ENCODE peak calls at places on chromosomes 2 and 18, in four cellular contexts. N is astrocyte of the spinal cord; F is tibial artery; G is CD8-positive, alpha-beta T cell. A is an unnamed sample.

GRCh38 chr2:239792649-239793010 is 232.5 kb downstream of the NDUFA10 start:
- DNase-seq in F (peak), N (no peak), G (no peak), A (no peak)

GRCh38 chr18:45050712-45051639 is 370.3 kb downstream of the SETBP1 start:
- DNase-seq in G (no peak), N (peak), F (no peak), A (peak)

GRCh38 chr18:48879008-48879431 is 71.7 kb downstream of the SMAD7 start:
- DNase-seq in G (no peak), N (no peak), F (no peak), A (peak)

GRCh38 chr2:14633031-14633430 is 514 bp downstream of the LRATD1 start:
- DNase-seq in G (no peak), N (no peak), F (no peak), A (peak)

GRCh38 chr2:2765176-2765800 is 434.2 kb upstream of the MYT1L start:
- DNase-seq in N (no peak), F (no peak), G (no peak), A (no peak)

GRCh38 chr2:73890301-73891092 is 2.3 kb upstream of the ACTG2 start:
- DNase-seq in G (no peak), F (no peak), N (peak), A (no peak)

GRCh38 chr2:179447426-179447825 is 182.8 kb upstream of the SESTD1 start:
- DNase-seq in N (no peak), F (no peak), G (no peak), A (no peak)

GRCh38 chr2:240431276-240431662 is 4.2 kb upstream of the GPC1 start:
- DNase-seq in G (no peak), F (peak), N (no peak), A (no peak)

GRCh38 chr2:236728916-236729670 is 159.5 kb downstream of the ACKR3 start:
- DNase-seq in N (no peak), F (no peak), G (no peak), A (no peak)

GRCh38 chr2:111662039-111662740 is 221.8 kb downstream of the ANAPC1 start:
- DNase-seq in G (no peak), N (peak), F (no peak), A (peak)

GRCh38 chr2:213119061-213119809 is 32.2 kb downstream of the IKZF2 start:
- DNase-seq in G (peak), F (no peak), N (peak), A (peak)

GRCh38 chr2:112579280-112579679 is 5.1 kb upstream of the CHCHD5 start:
- DNase-seq in G (no peak), N (peak), F (no peak), A (peak)

GRCh38 chr2:211923019-211923418 is 615.6 kb downstream of the ERBB4 start:
- DNase-seq in G (no peak), F (no peak), N (no peak), A (no peak)

GRCh38 chr18:79884963-79885728 is 66.3 kb downstream of the SLC66A2 start:
- DNase-seq in N (no peak), F (no peak), G (peak), A (no peak)

GRCh38 chr2:11863103-11863502 is 116.7 kb downstream of the LPIN1 start:
- DNase-seq in G (no peak), N (no peak), F (no peak), A (no peak)

GRCh38 chr2:11101430-11101829 is 53.8 kb upstream of the SLC66A3 start:
- DNase-seq in G (no peak), N (no peak), F (no peak), A (no peak)

GRCh38 chr2:216181953-216182352 is 72.8 kb downstream of the XRCC5 start:
- DNase-seq in G (no peak), N (no peak), F (no peak), A (no peak)

GRCh38 chr2:20575414-20575813 is 75.5 kb downstream of the HS1BP3 start:
- DNase-seq in F (no peak), G (no peak), N (no peak), A (no peak)

GRCh38 chr2:216739035-216739434 is 43.7 kb upstream of the IGFBP5 start:
- DNase-seq in F (no peak), N (no peak), G (no peak), A (no peak)

GRCh38 chr18:37578886-37579513 is 13.4 kb upstream of the CELF4 start:
- DNase-seq in N (peak), G (no peak), F (no peak), A (peak)

GRCh38 chr2:70705160-70705850 is 62.7 kb downstream of the ADD2 start:
- DNase-seq in N (no peak), F (no peak), G (no peak), A (no peak)

GRCh38 chr2:222566229-222566628 is 89.7 kb downstream of the FARSB start:
- DNase-seq in F (no peak), G (no peak), N (no peak), A (no peak)

GRCh38 chr2:62539892-62540785 is 34.1 kb upstream of the TMEM17 start:
- DNase-seq in F (no peak), G (no peak), N (no peak), A (peak)

GRCh38 chr2:159637988-159638501 is 21.7 kb upstream of the BAZ2B start:
- DNase-seq in G (no peak), F (no peak), N (peak), A (peak)

GRCh38 chr18:13237641-13238040 is 19.1 kb downstream of the LDLRAD4 start:
- DNase-seq in N (no peak), F (peak), G (no peak), A (no peak)

GRCh38 chr2:182302174-182302573 is 124.7 kb downstream of the PDE1A start:
- DNase-seq in N (peak), F (no peak), G (no peak), A (no peak)

GRCh38 chr18:3498705-3499451 is 48.9 kb downstream of the TGIF1 start:
- DNase-seq in F (no peak), G (no peak), N (peak), A (peak)

GRCh38 chr18:73848656-73849055 is 299.0 kb downstream of the FBXO15 start:
- DNase-seq in G (no peak), N (peak), F (peak), A (peak)

GRCh38 chr2:105379741-105380186 is 19.1 kb downstream of the FHL2 start:
- DNase-seq in F (no peak), G (no peak), N (no peak), A (no peak)

GRCh38 chr2:40343904-40344303 is 108.0 kb downstream of the SLC8A1 start:
- DNase-seq in F (no peak), G (no peak), N (peak), A (peak)

GRCh38 chr2:8803658-8804379 is 33.6 kb downstream of the KIDINS220 start:
- DNase-seq in F (no peak), G (no peak), N (peak), A (peak)

GRCh38 chr2:70078384-70078783 is 8.9 kb upstream of the PCBP1 start:
- DNase-seq in N (no peak), F (no peak), G (no peak), A (no peak)

GRCh38 chr2:238956676-238957075 is 108.8 kb downstream of the TWIST2 start:
- DNase-seq in F (no peak), G (no peak), N (no peak), A (no peak)

GRCh38 chr2:202774104-202774503 is 97.5 kb downstream of the ICA1L start:
- DNase-seq in G (no peak), N (no peak), F (no peak), A (no peak)

GRCh38 chr2:74708883-74709282 is 54.8 kb downstream of the SEMA4F start:
- DNase-seq in G (no peak), F (no peak), N (peak), A (peak)

GRCh38 chr2:212811036-212811805 is 272.6 kb upstream of the ERBB4 start:
- DNase-seq in G (no peak), F (no peak), N (no peak), A (peak)

GRCh38 chr2:239152239-239152915 is 248.4 kb downstream of the HDAC4 start:
- DNase-seq in F (peak), G (no peak), N (no peak), A (no peak)

GRCh38 chr2:133579295-133579694 is 11.0 kb upstream of the NCKAP5 start:
- DNase-seq in F (no peak), G (no peak), N (peak), A (peak)

GRCh38 chr2:237858294-237859081 is 935 bp upstream of the RAMP1 start:
- DNase-seq in G (peak), N (peak), F (peak), A (peak)
- H3K4me3 ChIP-seq in G (no peak), N (no peak), F (peak), A (no peak)

GRCh38 chr2:152694161-152694661 is 23.1 kb downstream of the PRPF40A start:
- DNase-seq in N (peak), G (peak), F (no peak), A (peak)
- H3K4me3 ChIP-seq in N (peak), G (no peak), F (peak), A (no peak)

GRCh38 chr2:43407826-43408783 is 181.7 kb upstream of the ZFP36L2 start:
- DNase-seq in N (no peak), G (no peak), F (no peak), A (no peak)
- H3K4me3 ChIP-seq in N (no peak), G (no peak), F (no peak), A (no peak)

GRCh38 chr2:150466770-150467640 is 20.5 kb downstream of the RND3 start:
- DNase-seq in F (no peak), G (no peak), N (peak), A (peak)
- H3K4me3 ChIP-seq in F (peak), G (no peak), N (no peak), A (no peak)

DNA sequence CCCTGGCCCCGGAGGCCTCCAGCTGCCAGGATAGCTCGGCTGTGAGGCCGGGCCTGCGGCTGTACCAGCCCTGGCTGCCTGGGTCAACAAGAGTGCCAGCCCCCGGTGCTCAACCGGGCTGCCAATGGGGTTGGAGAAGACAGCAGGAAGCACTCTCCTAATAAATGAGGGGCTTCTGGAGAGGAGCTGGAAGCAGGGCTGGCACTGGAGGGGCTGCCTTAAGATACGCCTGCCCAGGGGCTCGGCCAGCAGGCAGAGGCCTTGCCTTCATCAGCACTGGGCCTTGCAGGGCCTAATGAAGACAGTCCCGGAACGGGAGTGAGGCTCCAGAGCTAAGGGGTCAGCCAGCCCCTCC is 73.6 kb downstream of the TEX51 start:
- DNase-seq in N (no peak), G (no peak), F (no peak), A (no peak)
- H3K4me3 ChIP-seq in N (no peak), G (peak), F (no peak), A (no peak)

DNA sequence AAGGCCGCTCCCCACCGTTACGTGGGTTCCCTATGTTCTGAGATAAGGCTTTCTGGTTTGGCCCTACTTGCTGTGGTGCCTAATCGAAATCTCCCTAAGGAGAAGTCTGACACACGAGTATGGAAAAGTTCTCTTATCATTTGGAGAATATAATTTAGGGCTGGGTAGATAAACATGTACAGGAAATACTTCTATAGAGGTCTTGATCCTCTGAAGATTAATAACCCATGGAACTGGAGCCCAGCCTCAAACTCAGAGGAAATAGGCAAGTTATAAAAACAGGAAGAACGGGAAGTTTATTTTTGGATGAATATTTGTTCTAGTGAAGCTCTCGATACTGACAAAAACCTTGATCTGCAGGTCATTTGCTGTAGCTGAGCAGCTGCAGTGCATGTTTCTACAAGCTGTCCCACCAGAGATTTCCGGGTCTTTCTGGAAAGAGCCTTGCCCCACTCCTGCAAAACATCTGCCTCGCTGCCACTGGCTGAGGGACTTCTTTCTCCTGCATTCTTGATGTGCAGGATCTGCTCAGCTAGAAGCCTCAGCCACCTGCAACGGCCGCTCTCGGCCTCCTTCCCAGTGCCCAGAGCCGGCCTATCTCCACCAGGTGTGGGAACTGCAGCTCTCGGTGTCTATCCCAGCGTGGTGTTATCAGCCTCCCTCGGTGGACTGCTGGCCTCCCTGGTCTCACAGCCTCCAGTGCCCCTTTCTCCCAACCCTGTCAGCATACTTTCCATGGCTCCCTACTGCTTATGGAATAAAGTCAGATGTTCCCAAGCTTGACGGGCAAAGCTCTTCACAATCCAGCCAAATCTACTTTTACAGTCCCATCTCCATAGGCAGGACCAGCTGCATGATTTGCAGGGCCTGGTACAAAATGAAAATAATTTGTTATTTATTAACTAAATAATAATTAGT is 48.6 kb downstream of the SPRED2 start:
- DNase-seq in F (no peak), G (no peak), N (no peak), A (peak)
- H3K4me3 ChIP-seq in F (no peak), G (no peak), N (no peak), A (no peak)

DNA sequence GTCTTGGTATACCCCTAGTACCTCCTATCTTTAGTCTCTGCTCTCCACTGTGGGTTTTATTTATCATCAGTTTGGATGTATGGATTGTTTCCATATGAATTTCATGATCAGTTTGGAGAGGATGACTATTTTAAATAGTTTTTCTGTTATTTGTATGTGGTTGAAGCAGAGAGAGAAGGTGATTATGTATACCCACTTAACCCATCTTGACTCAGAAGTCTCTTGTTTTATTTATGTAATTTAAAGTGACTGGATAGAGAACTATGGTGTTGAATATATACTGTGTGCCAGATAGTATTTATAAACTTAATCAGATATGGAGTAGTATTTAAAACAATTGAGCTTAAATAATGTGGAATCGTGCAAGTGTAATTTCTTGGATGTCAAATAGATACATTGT is 39.9 kb downstream of the SMAD4 start:
- DNase-seq in G (no peak), N (no peak), F (no peak), A (no peak)
- H3K4me3 ChIP-seq in G (no peak), N (no peak), F (no peak), A (no peak)

A was measured in epithelial cell of esophagus.